ENCODE peak calls at places on chromosome 11, in seven cellular contexts. W is EH; X is NAMALWA; T is activated CD8-positive, alpha-beta T cell treated with anti-CD3 and anti-CD28 coated beads, Interleukin-2, amount 10 ng/mL, durations not matched to agents 7 days and 5 days; P is bronchial epithelial cell; V is stimulated activated CD4-positive, alpha-beta T cell treated with anti-CD3 and anti-CD28 coated beads, Interleukin-1b, Interleukin-23, amount 100 ng/mL, for 24 hours; Q is fibroblast of the aortic adventitia. H is an unnamed sample.

GRCh38 chr11:19447150-19447566 is 206.4 kb upstream of the E2F8 start:
- DNase-seq in W (peak; percentile 28), X (no peak), T (no peak), P (peak; percentile 62), V (no peak), Q (peak; percentile 68), H (no peak)

GRCh38 chr11:64353101-64353738 is 5.7 kb upstream of the RPS6KA4 start:
- DNase-seq in W (no peak), X (no peak), T (no peak), P (no peak), V (no peak), Q (no peak), H (no peak)

GRCh38 chr11:2899080-2899783 is 13.7 kb upstream of the CDKN1C start:
- DNase-seq in W (peak; percentile 29), X (no peak), T (no peak), P (no peak), V (no peak), Q (no peak), H (no peak)

GRCh38 chr11:2130881-2131352 is 8.3 kb downstream of the IGF2 start:
- DNase-seq in W (no peak), X (no peak), T (no peak), P (no peak), V (no peak), Q (no peak), H (no peak)

GRCh38 chr11:67500818-67501584 is 4.2 kb downstream of the PITPNM1 start:
- DNase-seq in W (no peak), X (no peak), T (no peak), P (peak; percentile 39), V (no peak), Q (no peak), H (no peak)

GRCh38 chr11:130488187-130489026 is 40.0 kb downstream of the ADAMTS15 start:
- DNase-seq in W (no peak), X (no peak), T (no peak), P (no peak), V (no peak), Q (peak; percentile 74), H (no peak)

GRCh38 chr11:58513747-58514367 is 6.0 kb upstream of the OR5B21 start:
- DNase-seq in W (peak; percentile 74), X (peak; percentile 27), T (peak; percentile 33), P (peak; percentile 68), V (no peak), Q (peak; percentile 80), H (no peak)

GRCh38 chr11:115550291-115551059 is 46.3 kb upstream of the CADM1 start:
- DNase-seq in W (no peak), X (no peak), T (no peak), P (no peak), V (no peak), Q (no peak), H (no peak)

GRCh38 chr11:68929135-68929534 is 25.4 kb downstream of the IGHMBP2 start:
- DNase-seq in W (no peak), X (no peak), T (no peak), P (no peak), V (no peak), Q (no peak), H (no peak)

GRCh38 chr11:449889-450808 is at the start of gene PTDSS2:
- DNase-seq in W (peak; percentile 95), X (peak; percentile 96), T (peak; percentile 98), P (peak; percentile 85), V (peak; percentile 80), Q (peak; percentile 94), H (peak; percentile 89)

GRCh38 chr11:14500181-14500651 is 605 bp upstream of the COPB1 start:
- DNase-seq in W (peak; percentile 67), X (peak; percentile 76), T (peak; percentile 75), P (peak; percentile 65), V (no peak), Q (peak; percentile 66), H (peak; percentile 48)

GRCh38 chr11:63838150-63838681 is 694 bp upstream of the MARK2 start:
- DNase-seq in W (no peak), X (no peak), T (no peak), P (peak; percentile 93), V (no peak), Q (no peak), H (no peak)

GRCh38 chr11:107963091-107963490 is 34.8 kb downstream of the RAB39A start:
- DNase-seq in W (no peak), X (no peak), T (no peak), P (no peak), V (no peak), Q (no peak), H (no peak)

GRCh38 chr11:122538060-122538459 is 117.5 kb upstream of the UBASH3B start:
- DNase-seq in W (no peak), X (no peak), T (no peak), P (no peak), V (no peak), Q (no peak), H (no peak)

GRCh38 chr11:120547301-120547700 is 35.8 kb downstream of the GRIK4 start:
- DNase-seq in W (no peak), X (no peak), T (no peak), P (peak; percentile 2), V (no peak), Q (no peak), H (no peak)

GRCh38 chr11:111422494-111423249 is 43.6 kb upstream of the POU2AF1 start:
- DNase-seq in W (peak; percentile 35), X (peak; percentile 89), T (peak; percentile 63), P (peak; percentile 18), V (peak; percentile 23), Q (peak; percentile 44), H (no peak)

GRCh38 chr11:70152244-70152643 is 50.9 kb upstream of the FADD start:
- DNase-seq in W (no peak), X (no peak), T (no peak), P (no peak), V (no peak), Q (no peak), H (no peak)

GRCh38 chr11:120066738-120067303 is 71.1 kb downstream of the TRIM29 start:
- DNase-seq in W (no peak), X (no peak), T (no peak), P (no peak), V (no peak), Q (no peak), H (no peak)

GRCh38 chr11:128415539-128415938 is 171.8 kb downstream of the ETS1 start:
- DNase-seq in W (no peak), X (no peak), T (no peak), P (peak; percentile 48), V (no peak), Q (no peak), H (no peak)

GRCh38 chr11:61862714-61863547 is 28.4 kb downstream of the FADS3 start:
- DNase-seq in W (no peak), X (no peak), T (no peak), P (no peak), V (no peak), Q (no peak), H (no peak)

GRCh38 chr11:1224491-1225385 is 1.9 kb downstream of the MUC5B start:
- DNase-seq in W (no peak), X (no peak), T (no peak), P (no peak), V (no peak), Q (no peak), H (no peak)

GRCh38 chr11:23730307-23730998 is 766.4 kb upstream of the LUZP2 start:
- DNase-seq in W (no peak), X (no peak), T (no peak), P (no peak), V (no peak), Q (no peak), H (no peak)

GRCh38 chr11:98434296-98434695 is 586.5 kb upstream of the CNTN5 start:
- DNase-seq in W (no peak), X (no peak), T (no peak), P (no peak), V (no peak), Q (no peak), H (no peak)

GRCh38 chr11:102495161-102496042 is 35.1 kb downstream of the MMP7 start:
- DNase-seq in W (peak; percentile 85), X (peak; percentile 89), T (peak; percentile 68), P (peak; percentile 76), V (peak; percentile 24), Q (peak; percentile 94), H (no peak)

GRCh38 chr11:74929431-74930363 is 19.2 kb downstream of the XRRA1 start:
- DNase-seq in W (peak; percentile 90), X (peak; percentile 92), T (peak; percentile 83), P (peak; percentile 81), V (peak; percentile 52), Q (peak; percentile 96), H (peak; percentile 16)

GRCh38 chr11:20488352-20488751 is 100.8 kb downstream of the PRMT3 start:
- DNase-seq in W (no peak), X (no peak), T (no peak), P (no peak), V (no peak), Q (no peak), H (no peak)

GRCh38 chr11:129434641-129435498 is 59.2 kb downstream of the BARX2 start:
- DNase-seq in W (no peak), X (no peak), T (no peak), P (peak; percentile 94), V (no peak), Q (no peak), H (no peak)

GRCh38 chr11:1403721-1404460 is 14.2 kb downstream of the BRSK2 start:
- DNase-seq in W (no peak), X (no peak), T (no peak), P (no peak), V (no peak), Q (no peak), H (no peak)

GRCh38 chr11:14861680-14862079 is 30.4 kb downstream of the CYP2R1 start:
- DNase-seq in W (no peak), X (no peak), T (no peak), P (no peak), V (no peak), Q (no peak), H (no peak)

GRCh38 chr11:11998091-11998781 is 10.2 kb downstream of the DKK3 start:
- DNase-seq in W (peak; percentile 95), X (no peak), T (peak; percentile 28), P (peak; percentile 94), V (no peak), Q (peak; percentile 86), H (no peak)

GRCh38 chr11:65496304-65497140 is 2.3 kb upstream of the MALAT1 start:
- DNase-seq in W (peak; percentile 83), X (no peak), T (no peak), P (no peak), V (no peak), Q (peak; percentile 75), H (no peak)

GRCh38 chr11:76781046-76781801 is 1.9 kb upstream of the TSKU start:
- DNase-seq in W (peak; percentile 64), X (no peak), T (no peak), P (no peak), V (no peak), Q (no peak), H (no peak)

GRCh38 chr11:95306816-95307215 is 75.8 kb upstream of the SESN3 start:
- DNase-seq in W (no peak), X (no peak), T (no peak), P (no peak), V (no peak), Q (no peak), H (no peak)

GRCh38 chr11:24086921-24087320 is 409.9 kb upstream of the LUZP2 start:
- DNase-seq in W (no peak), X (no peak), T (no peak), P (no peak), V (no peak), Q (no peak), H (no peak)

GRCh38 chr11:81874627-81875026 is 859.0 kb downstream of the FAM181B start:
- DNase-seq in W (no peak), X (peak; percentile 8), T (peak; percentile 74), P (no peak), V (no peak), Q (no peak), H (no peak)